ENCODE peak calls at places on chromosomes 3 and 15, in nine cellular contexts. Z is Peyer's patch; A is colonic mucosa; D is CD8-positive, alpha-beta memory T cell; Y is SK-N-SH; W is right cardiac atrium; L is body of pancreas; P is naive thymus-derived CD4-positive, alpha-beta T cell; T is mesendoderm. U is an unnamed sample. For H3K4me1, the result is how much of the 10 kb centered on the place peaks cover.

GRCh38 chr15:68592054-68592453 is 13.3 kb downstream of the CORO2B start:
- DNase-seq in Y (no peak), L (no peak), D (no peak), A (no peak), W (no peak), T (no peak), Z (no peak), P (no peak), U (no peak)

GRCh38 chr3:130826516-130826915 is 67.4 kb upstream of the ATP2C1 start:
- DNase-seq in P (no peak), A (no peak), Y (no peak), T (no peak), L (no peak), D (no peak), W (no peak), Z (no peak), U (no peak)

GRCh38 chr3:53806182-53807116 is 39.8 kb downstream of the CHDH start:
- DNase-seq in Y (no peak), W (no peak), A (peak), T (no peak), P (no peak), L (peak), Z (no peak), D (no peak), U (no peak)

GRCh38 chr15:51382787-51383186 is 41.3 kb downstream of the GLDN start:
- DNase-seq in Z (no peak), T (peak), W (no peak), L (no peak), D (no peak), Y (peak), A (no peak), P (no peak), U (peak)

GRCh38 chr3:187999821-188000220 is 154.1 kb upstream of the LPP start:
- DNase-seq in P (peak), Y (no peak), Z (peak), D (no peak), W (no peak), L (no peak), T (no peak), A (no peak), U (peak)

GRCh38 chr15:86063328-86064180 is 16.1 kb upstream of the AGBL1 start:
- DNase-seq in W (no peak), D (no peak), L (no peak), A (no peak), P (no peak), Z (no peak), Y (no peak), T (no peak), U (no peak)

GRCh38 chr3:189058071-189058470 is 113.7 kb upstream of the TPRG1 start:
- DNase-seq in L (no peak), A (no peak), W (no peak), T (no peak), P (no peak), D (no peak), Z (no peak), Y (no peak), U (no peak)

GRCh38 chr3:107798381-107798780 is 275.6 kb downstream of the BBX start:
- DNase-seq in Z (no peak), L (no peak), W (no peak), A (no peak), Y (no peak), P (no peak), D (no peak), T (no peak), U (no peak)

GRCh38 chr15:38266247-38266996 is 13.8 kb downstream of the SPRED1 start:
- DNase-seq in L (no peak), P (no peak), D (no peak), Y (no peak), W (no peak), Z (no peak), T (no peak), A (no peak), U (no peak)

GRCh38 chr15:68372291-68372811 is 59.6 kb downstream of the ITGA11 start:
- DNase-seq in W (peak), D (no peak), T (peak), L (no peak), A (no peak), Y (peak), P (no peak), Z (no peak), U (no peak)

GRCh38 chr3:70247955-70248354 is 64.5 kb downstream of the MDFIC2 start:
- DNase-seq in Y (no peak), Z (no peak), W (no peak), L (no peak), P (no peak), T (no peak), D (no peak), A (no peak), U (no peak)

GRCh38 chr3:183555541-183556081 is at the start of gene KLHL6:
- DNase-seq in Z (peak), D (peak), A (peak), W (peak), P (peak), L (no peak), T (peak), Y (no peak), U (peak)

GRCh38 chr3:141275032-141275422 is 43.4 kb downstream of the PXYLP1 start:
- DNase-seq in P (peak), W (no peak), Z (no peak), D (no peak), L (no peak), A (no peak), Y (no peak), T (no peak), U (no peak)

GRCh38 chr3:183185696-183186095 is 23.2 kb upstream of the LAMP3 start:
- DNase-seq in T (no peak), L (no peak), P (no peak), A (no peak), D (no peak), Y (no peak), W (no peak), Z (no peak), U (no peak)

GRCh38 chr3:69182588-69183299 is 60.3 kb upstream of the LMOD3 start:
- DNase-seq in A (no peak), Z (no peak), Y (no peak), P (no peak), W (no peak), L (no peak), D (no peak), T (no peak), U (no peak)

GRCh38 chr3:177626014-177626413 is 428.7 kb upstream of the TBL1XR1 start:
- DNase-seq in D (no peak), A (no peak), P (no peak), Y (no peak), T (no peak), Z (no peak), L (no peak), W (no peak), U (no peak)

GRCh38 chr3:147388395-147389264 is 17.7 kb downstream of the ZIC4 start:
- DNase-seq in W (no peak), Z (no peak), Y (no peak), A (no peak), P (no peak), L (no peak), T (no peak), D (no peak), U (no peak)

GRCh38 chr3:16101295-16102186 is 72.9 kb upstream of the GALNT15 start:
- DNase-seq in D (no peak), L (no peak), A (peak), W (no peak), Z (no peak), Y (no peak), P (no peak), T (peak), U (no peak)

GRCh38 chr3:16433701-16434151 is 79.8 kb downstream of the RFTN1 start:
- DNase-seq in W (no peak), Z (peak), L (no peak), Y (no peak), A (no peak), D (no peak), P (no peak), T (no peak), U (no peak)

GRCh38 chr15:40843885-40844542 is at the start of gene SPINT1:
- DNase-seq in A (peak), T (peak), Y (peak), W (peak), D (no peak), P (peak), Z (peak), L (peak), U (peak)

GRCh38 chr3:123652346-123652984 is 67.6 kb upstream of the HACD2 start:
- DNase-seq in Z (peak), Y (peak), D (no peak), P (peak), L (peak), T (peak), W (peak), A (peak), U (no peak)

GRCh38 chr3:150308481-150308918 is 99.6 kb upstream of the TSC22D2 start:
- DNase-seq in T (no peak), W (no peak), L (peak), Y (no peak), A (peak), Z (no peak), D (no peak), P (no peak), U (no peak)

GRCh38 chr3:106130384-106131084 is 261.7 kb upstream of the CBLB start:
- DNase-seq in P (no peak), T (peak), W (no peak), Z (no peak), Y (no peak), A (no peak), L (no peak), D (no peak), U (no peak)

GRCh38 chr15:100968043-100968966 is 49.1 kb downstream of the LRRK1 start:
- DNase-seq in A (no peak), L (no peak), D (no peak), W (no peak), T (no peak), Y (no peak), P (no peak), Z (no peak), U (no peak)

GRCh38 chr15:100689500-100689899 is 87.1 kb downstream of the ASB7 start:
- DNase-seq in D (no peak), W (no peak), L (no peak), P (no peak), A (peak), T (no peak), Y (no peak), Z (no peak), U (no peak)

GRCh38 chr3:185900228-185900627 is 37.6 kb downstream of the TRA2B start:
- DNase-seq in Z (no peak), T (peak), Y (peak), L (no peak), D (no peak), W (no peak), A (no peak), P (no peak), U (no peak)

GRCh38 chr3:193711964-193712598 is 119.1 kb downstream of the OPA1 start:
- DNase-seq in W (no peak), T (no peak), Y (no peak), D (no peak), A (no peak), L (no peak), Z (no peak), P (no peak), U (no peak)

GRCh38 chr15:41809121-41809520 is 18.8 kb upstream of the JMJD7 start:
- DNase-seq in D (no peak), A (no peak), W (no peak), P (no peak), L (no peak), Z (no peak), Y (no peak), T (peak), U (no peak)

GRCh38 chr3:31132132-31132769 is 237.8 kb upstream of the GADL1 start:
- DNase-seq in P (no peak), Y (peak), W (no peak), Z (no peak), A (no peak), D (no peak), L (no peak), T (peak), U (peak)

GRCh38 chr3:74009961-74010859 is 385.5 kb upstream of the PDZRN3 start:
- DNase-seq in A (no peak), Z (no peak), Y (no peak), D (no peak), T (no peak), W (no peak), L (no peak), P (no peak), U (no peak)

GRCh38 chr15:75646944-75647364 is 758 bp upstream of the SNX33 start:
- DNase-seq in P (no peak), Y (no peak), Z (peak), L (peak), W (no peak), D (no peak), T (peak), A (peak), U (peak)

GRCh38 chr15:72450805-72451204 is 23.3 kb upstream of the ARIH1 start:
- DNase-seq in A (no peak), Y (no peak), W (no peak), D (no peak), T (no peak), L (no peak), Z (no peak), P (no peak), U (no peak)

GRCh38 chr3:99921377-99921695 is 103.7 kb downstream of the CMSS1 start:
- DNase-seq in T (no peak), Y (no peak), P (no peak), D (no peak), W (no peak), Z (no peak), A (no peak), L (no peak), U (no peak)

GRCh38 chr3:64975138-64975537 is 287.3 kb upstream of the ADAMTS9 start:
- DNase-seq in T (no peak), L (no peak), D (no peak), Y (no peak), A (no peak), W (peak), P (no peak), Z (no peak), U (no peak)

GRCh38 chr3:40969341-40969740 is 230.0 kb upstream of the CTNNB1 start:
- DNase-seq in L (no peak), P (no peak), Z (no peak), D (no peak), A (no peak), W (no peak), Y (no peak), T (no peak), U (no peak)

GRCh38 chr3:123843668-123844067 is 40.5 kb downstream of the MYLK start:
- DNase-seq in L (no peak), T (peak), D (no peak), Y (no peak), W (no peak), A (no peak), Z (no peak), P (no peak), U (no peak)

GRCh38 chr3:47949979-47950378 is 66.2 kb downstream of the MAP4 start:
- DNase-seq in A (no peak), Z (no peak), L (no peak), P (no peak), T (no peak), D (no peak), Y (no peak), W (no peak), U (no peak)
- H3K4me1 ChIP-seq in A (under half), Z (under half), L (under half), P (under half), T (under half), D (under half), Y (under half), W (under half), U (under half)

DNA sequence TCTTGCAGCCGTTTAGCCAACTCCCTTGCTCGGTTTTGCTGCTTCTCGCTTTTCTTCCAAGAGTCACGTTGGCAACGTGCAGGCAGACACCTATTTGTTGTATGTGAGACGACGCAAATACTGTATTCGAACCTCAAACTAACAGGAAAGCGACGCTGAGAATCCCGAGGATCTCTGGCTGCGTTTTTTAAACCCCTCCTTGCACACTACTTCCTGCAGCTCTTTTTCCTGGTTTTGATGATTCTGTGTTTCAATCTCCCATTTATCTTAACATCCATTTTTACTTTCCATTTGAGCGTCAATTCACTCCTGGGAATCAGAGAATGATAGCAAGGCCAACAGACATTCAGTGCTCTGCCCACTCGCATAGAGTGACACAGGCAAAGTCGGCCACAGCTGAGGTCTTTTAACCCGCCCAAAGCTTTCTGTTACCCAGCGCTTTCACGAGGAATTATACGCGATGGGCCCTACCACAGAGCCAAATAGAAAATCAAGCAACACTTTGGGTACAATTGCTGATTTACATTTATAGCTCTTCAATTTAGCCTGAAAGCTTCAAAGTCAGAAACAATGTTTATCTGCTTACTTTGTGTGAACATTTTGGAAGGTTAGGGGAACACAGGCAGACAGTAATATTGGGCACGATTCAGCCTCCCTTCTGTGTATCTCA is 1.6 kb upstream of the ANXA2 start:
- DNase-seq in Z (no peak), A (no peak), Y (no peak), P (no peak), W (peak), T (no peak), D (no peak), L (peak), U (no peak)
- H3K4me3 ChIP-seq in Z (no peak), A (no peak), Y (no peak), P (peak), W (no peak), T (no peak), D (peak), L (no peak), U (peak)

GRCh38 chr15:63797901-63798300 is 35.8 kb downstream of the HERC1 start:
- DNase-seq in P (no peak), W (no peak), D (no peak), Z (no peak), A (no peak), T (no peak), Y (no peak), L (no peak), U (no peak)
- H3K4me1 ChIP-seq in P (under half), W (under half), D (under half), Z (under half), A (under half), T (under half), Y (under half), L (under half), U (under half)

DNA sequence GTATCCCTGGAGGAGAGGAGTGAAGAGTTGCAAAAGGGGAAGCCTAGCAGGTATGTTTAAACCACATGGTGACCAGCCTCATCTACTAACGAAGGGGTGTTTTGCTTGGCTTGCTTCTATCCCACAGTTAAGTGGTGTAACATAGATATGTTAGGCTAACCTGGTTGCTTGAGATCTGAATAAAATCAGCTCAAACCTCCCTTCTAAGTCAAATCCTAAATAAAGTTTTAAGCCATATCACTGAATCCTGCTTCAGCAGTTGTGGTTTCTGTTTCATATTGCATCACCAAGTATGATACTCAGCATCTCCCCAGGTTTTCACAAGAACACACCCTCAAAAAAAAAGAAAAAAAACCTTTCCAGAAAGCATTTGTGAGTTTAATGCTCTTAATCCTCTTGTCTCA is 880.2 kb downstream of the ROBO1 start:
- DNase-seq in W (no peak), T (no peak), D (no peak), Z (no peak), L (no peak), Y (no peak), A (no peak), P (no peak), U (no peak)
- H3K4me3 ChIP-seq in W (no peak), T (no peak), D (no peak), Z (no peak), L (no peak), Y (no peak), A (no peak), P (no peak), U (no peak)

GRCh38 chr15:67179411-67179995 is 75.0 kb downstream of the AAGAB start:
- DNase-seq in A (no peak), D (no peak), Y (no peak), P (no peak), L (no peak), Z (no peak), W (peak), T (no peak), U (no peak)
- H3K4me1 ChIP-seq in A (under half), D (under half), Y (under half), P (under half), L (under half), Z (under half), W (under half), T (under half), U (under half)

U was measured in CD4-positive, CD25-positive, alpha-beta regulatory T cell.